ENCODE peak calls at places on chromosomes 13 and 19, in ten cellular contexts. One of them, this sample, is unnamed.

GRCh38 chr19:16076154-16076957 is at the start of gene TPM4:
- DNase-seq in tibial artery: peak
- DNase-seq in brain microvascular endothelial cell: peak
- DNase-seq in right cardiac atrium: peak
- DNase-seq in left ventricle myocardium inferior: peak
- DNase-seq in neuronal stem cell: peak
- DNase-seq in GM23338: peak
- DNase-seq in breast epithelium: peak
- DNase-seq in foreskin keratinocyte: peak
- DNase-seq in thyroid gland: peak
- DNase-seq in this sample: peak

GRCh38 chr19:11137542-11138384 is 17.8 kb downstream of the SPC24 start:
- DNase-seq in neuronal stem cell: peak
- DNase-seq in GM23338: peak
- DNase-seq in left ventricle myocardium inferior: peak
- DNase-seq in brain microvascular endothelial cell: peak
- DNase-seq in right cardiac atrium: peak
- DNase-seq in thyroid gland: peak
- DNase-seq in foreskin keratinocyte: peak
- DNase-seq in tibial artery: peak
- DNase-seq in breast epithelium: peak
- DNase-seq in this sample: no peak

GRCh38 chr13:112060899-112061366 is 6.0 kb upstream of the SOX1 start:
- DNase-seq in neuronal stem cell: no peak
- DNase-seq in tibial artery: no peak
- DNase-seq in right cardiac atrium: no peak
- DNase-seq in left ventricle myocardium inferior: no peak
- DNase-seq in thyroid gland: no peak
- DNase-seq in breast epithelium: no peak
- DNase-seq in GM23338: peak
- DNase-seq in brain microvascular endothelial cell: no peak
- DNase-seq in foreskin keratinocyte: no peak
- DNase-seq in this sample: no peak

GRCh38 chr13:66577358-66577757 is 652.8 kb downstream of the PCDH9 start:
- DNase-seq in thyroid gland: no peak
- DNase-seq in neuronal stem cell: no peak
- DNase-seq in left ventricle myocardium inferior: no peak
- DNase-seq in right cardiac atrium: no peak
- DNase-seq in brain microvascular endothelial cell: no peak
- DNase-seq in breast epithelium: no peak
- DNase-seq in tibial artery: no peak
- DNase-seq in foreskin keratinocyte: no peak
- DNase-seq in GM23338: no peak
- DNase-seq in this sample: no peak

GRCh38 chr13:98035373-98035772 is 81.9 kb downstream of the IPO5 start:
- DNase-seq in neuronal stem cell: no peak
- DNase-seq in left ventricle myocardium inferior: no peak
- DNase-seq in tibial artery: no peak
- DNase-seq in GM23338: no peak
- DNase-seq in breast epithelium: no peak
- DNase-seq in thyroid gland: no peak
- DNase-seq in foreskin keratinocyte: no peak
- DNase-seq in right cardiac atrium: no peak
- DNase-seq in brain microvascular endothelial cell: no peak
- DNase-seq in this sample: no peak

GRCh38 chr13:112714772-112715569 is 25.1 kb downstream of the ATP11A start:
- DNase-seq in neuronal stem cell: no peak
- DNase-seq in thyroid gland: no peak
- DNase-seq in foreskin keratinocyte: no peak
- DNase-seq in right cardiac atrium: no peak
- DNase-seq in brain microvascular endothelial cell: no peak
- DNase-seq in breast epithelium: no peak
- DNase-seq in GM23338: no peak
- DNase-seq in tibial artery: peak
- DNase-seq in left ventricle myocardium inferior: no peak
- DNase-seq in this sample: no peak

GRCh38 chr13:91142572-91142971 is 204.9 kb upstream of the MIR17HG start:
- DNase-seq in brain microvascular endothelial cell: peak
- DNase-seq in left ventricle myocardium inferior: no peak
- DNase-seq in tibial artery: no peak
- DNase-seq in GM23338: no peak
- DNase-seq in thyroid gland: no peak
- DNase-seq in foreskin keratinocyte: peak
- DNase-seq in right cardiac atrium: no peak
- DNase-seq in breast epithelium: no peak
- DNase-seq in neuronal stem cell: no peak
- DNase-seq in this sample: no peak

GRCh38 chr19:40523322-40524047 is 53.2 kb upstream of the SHKBP1 start:
- DNase-seq in thyroid gland: peak
- DNase-seq in neuronal stem cell: peak
- DNase-seq in tibial artery: no peak
- DNase-seq in right cardiac atrium: peak
- DNase-seq in breast epithelium: no peak
- DNase-seq in brain microvascular endothelial cell: peak
- DNase-seq in foreskin keratinocyte: peak
- DNase-seq in GM23338: peak
- DNase-seq in left ventricle myocardium inferior: peak
- DNase-seq in this sample: no peak

GRCh38 chr19:29683009-29683408 is 17.7 kb downstream of the PLEKHF1 start:
- DNase-seq in left ventricle myocardium inferior: no peak
- DNase-seq in right cardiac atrium: no peak
- DNase-seq in brain microvascular endothelial cell: peak
- DNase-seq in foreskin keratinocyte: no peak
- DNase-seq in tibial artery: no peak
- DNase-seq in thyroid gland: no peak
- DNase-seq in GM23338: no peak
- DNase-seq in breast epithelium: no peak
- DNase-seq in neuronal stem cell: peak
- DNase-seq in this sample: no peak

GRCh38 chr19:5503598-5503997 is 48.4 kb downstream of the ZNRF4 start:
- DNase-seq in neuronal stem cell: no peak
- DNase-seq in tibial artery: no peak
- DNase-seq in brain microvascular endothelial cell: no peak
- DNase-seq in thyroid gland: no peak
- DNase-seq in breast epithelium: no peak
- DNase-seq in foreskin keratinocyte: no peak
- DNase-seq in GM23338: no peak
- DNase-seq in left ventricle myocardium inferior: no peak
- DNase-seq in right cardiac atrium: no peak
- DNase-seq in this sample: no peak

GRCh38 chr13:99379856-99380255 is 72.7 kb upstream of the GPR183 start:
- DNase-seq in right cardiac atrium: no peak
- DNase-seq in neuronal stem cell: no peak
- DNase-seq in left ventricle myocardium inferior: no peak
- DNase-seq in thyroid gland: no peak
- DNase-seq in brain microvascular endothelial cell: no peak
- DNase-seq in tibial artery: no peak
- DNase-seq in breast epithelium: no peak
- DNase-seq in foreskin keratinocyte: no peak
- DNase-seq in GM23338: no peak
- DNase-seq in this sample: no peak

DNA sequence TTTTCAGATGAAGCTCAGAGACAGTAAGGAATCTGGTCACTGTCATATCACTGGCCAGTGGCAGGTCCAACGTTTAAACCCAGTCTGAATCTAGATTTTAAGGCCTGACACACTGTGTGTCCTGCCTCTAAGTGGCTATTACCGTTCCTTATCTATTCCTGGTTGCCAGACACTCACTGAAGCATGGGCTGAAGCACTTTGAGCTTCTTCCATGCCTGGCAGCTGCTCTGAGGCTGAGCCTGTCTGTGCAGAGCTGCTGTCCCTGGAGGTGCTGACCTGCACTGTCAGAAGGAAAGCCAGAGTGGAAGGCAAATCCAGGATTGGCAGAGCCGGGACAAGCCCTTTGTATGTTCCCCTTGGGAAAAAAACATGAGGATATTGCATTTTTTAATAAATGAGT is 109.2 kb upstream of the SLC7A1 start:
- DNase-seq in GM23338: no peak
- DNase-seq in right cardiac atrium: no peak
- DNase-seq in brain microvascular endothelial cell: peak
- DNase-seq in breast epithelium: no peak
- DNase-seq in left ventricle myocardium inferior: peak
- DNase-seq in thyroid gland: peak
- DNase-seq in foreskin keratinocyte: no peak
- DNase-seq in neuronal stem cell: no peak
- DNase-seq in tibial artery: no peak
- DNase-seq in this sample: no peak
- H3K27ac ChIP-seq in GM23338: no peak
- H3K27ac ChIP-seq in right cardiac atrium: no peak
- H3K27ac ChIP-seq in brain microvascular endothelial cell: no peak
- H3K27ac ChIP-seq in breast epithelium: peak
- H3K27ac ChIP-seq in left ventricle myocardium inferior: no peak
- H3K27ac ChIP-seq in thyroid gland: no peak
- H3K27ac ChIP-seq in foreskin keratinocyte: no peak
- H3K27ac ChIP-seq in neuronal stem cell: no peak
- H3K27ac ChIP-seq in tibial artery: no peak
- H3K27ac ChIP-seq in this sample: no peak

DNA sequence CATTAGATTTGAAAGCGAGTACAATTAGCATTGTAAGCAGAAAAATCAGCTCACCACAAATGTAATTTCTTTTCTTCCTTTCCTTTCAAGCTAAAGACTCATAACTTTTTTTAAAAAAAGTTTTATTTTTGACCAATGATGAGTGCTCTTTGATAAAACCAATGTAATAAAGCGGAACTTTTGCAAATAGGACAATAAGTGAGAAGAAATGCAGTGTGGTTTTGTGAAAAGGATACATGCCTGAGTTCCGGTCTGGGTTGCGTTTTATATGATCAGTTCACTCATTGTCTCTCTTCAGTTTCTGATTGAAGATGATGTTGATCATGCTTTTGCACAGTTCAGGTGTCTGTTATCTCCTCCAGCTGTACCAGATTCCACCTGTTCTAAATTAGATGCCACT is 274.4 kb downstream of the KLF12 start:
- DNase-seq in neuronal stem cell: no peak
- DNase-seq in thyroid gland: no peak
- DNase-seq in left ventricle myocardium inferior: no peak
- DNase-seq in GM23338: no peak
- DNase-seq in breast epithelium: no peak
- DNase-seq in foreskin keratinocyte: no peak
- DNase-seq in right cardiac atrium: no peak
- DNase-seq in tibial artery: no peak
- DNase-seq in brain microvascular endothelial cell: no peak
- DNase-seq in this sample: no peak
- H3K27ac ChIP-seq in neuronal stem cell: no peak
- H3K27ac ChIP-seq in thyroid gland: no peak
- H3K27ac ChIP-seq in left ventricle myocardium inferior: no peak
- H3K27ac ChIP-seq in GM23338: no peak
- H3K27ac ChIP-seq in breast epithelium: no peak
- H3K27ac ChIP-seq in foreskin keratinocyte: no peak
- H3K27ac ChIP-seq in right cardiac atrium: no peak
- H3K27ac ChIP-seq in tibial artery: no peak
- H3K27ac ChIP-seq in brain microvascular endothelial cell: no peak
- H3K27ac ChIP-seq in this sample: no peak

GRCh38 chr19:18478545-18479311 is 40.8 kb upstream of the ISYNA1 start:
- DNase-seq in foreskin keratinocyte: peak
- DNase-seq in GM23338: no peak
- DNase-seq in right cardiac atrium: peak
- DNase-seq in neuronal stem cell: no peak
- DNase-seq in brain microvascular endothelial cell: peak
- DNase-seq in thyroid gland: peak
- DNase-seq in left ventricle myocardium inferior: peak
- DNase-seq in tibial artery: peak
- DNase-seq in breast epithelium: no peak
- DNase-seq in this sample: no peak

GRCh38 chr19:18475762-18476331 is 37.9 kb upstream of the ISYNA1 start:
- DNase-seq in brain microvascular endothelial cell: no peak
- DNase-seq in right cardiac atrium: no peak
- DNase-seq in left ventricle myocardium inferior: no peak
- DNase-seq in tibial artery: no peak
- DNase-seq in GM23338: no peak
- DNase-seq in breast epithelium: no peak
- DNase-seq in foreskin keratinocyte: no peak
- DNase-seq in thyroid gland: no peak
- DNase-seq in neuronal stem cell: no peak
- DNase-seq in this sample: no peak

GRCh38 chr19:18477042-18477760 is 39.3 kb upstream of the ISYNA1 start:
- DNase-seq in GM23338: peak
- DNase-seq in left ventricle myocardium inferior: no peak
- DNase-seq in brain microvascular endothelial cell: no peak
- DNase-seq in breast epithelium: no peak
- DNase-seq in right cardiac atrium: no peak
- DNase-seq in neuronal stem cell: no peak
- DNase-seq in foreskin keratinocyte: no peak
- DNase-seq in thyroid gland: no peak
- DNase-seq in tibial artery: no peak
- DNase-seq in this sample: no peak

GRCh38 chr19:18476507-18477041 is 38.6 kb upstream of the ISYNA1 start:
- DNase-seq in breast epithelium: no peak
- DNase-seq in brain microvascular endothelial cell: no peak
- DNase-seq in thyroid gland: no peak
- DNase-seq in right cardiac atrium: no peak
- DNase-seq in GM23338: no peak
- DNase-seq in neuronal stem cell: no peak
- DNase-seq in tibial artery: no peak
- DNase-seq in foreskin keratinocyte: no peak
- DNase-seq in left ventricle myocardium inferior: no peak
- DNase-seq in this sample: no peak

GRCh38 chr19:18477974-18478373 is 40.0 kb upstream of the ISYNA1 start:
- DNase-seq in left ventricle myocardium inferior: no peak
- DNase-seq in brain microvascular endothelial cell: no peak
- DNase-seq in right cardiac atrium: no peak
- DNase-seq in neuronal stem cell: no peak
- DNase-seq in foreskin keratinocyte: no peak
- DNase-seq in breast epithelium: no peak
- DNase-seq in GM23338: no peak
- DNase-seq in thyroid gland: no peak
- DNase-seq in tibial artery: no peak
- DNase-seq in this sample: no peak
- H3K27ac ChIP-seq in left ventricle myocardium inferior: peak
- H3K27ac ChIP-seq in brain microvascular endothelial cell: no peak
- H3K27ac ChIP-seq in right cardiac atrium: no peak
- H3K27ac ChIP-seq in neuronal stem cell: no peak
- H3K27ac ChIP-seq in foreskin keratinocyte: no peak
- H3K27ac ChIP-seq in breast epithelium: peak
- H3K27ac ChIP-seq in GM23338: no peak
- H3K27ac ChIP-seq in thyroid gland: no peak
- H3K27ac ChIP-seq in tibial artery: peak
- H3K27ac ChIP-seq in this sample: peak

DNA sequence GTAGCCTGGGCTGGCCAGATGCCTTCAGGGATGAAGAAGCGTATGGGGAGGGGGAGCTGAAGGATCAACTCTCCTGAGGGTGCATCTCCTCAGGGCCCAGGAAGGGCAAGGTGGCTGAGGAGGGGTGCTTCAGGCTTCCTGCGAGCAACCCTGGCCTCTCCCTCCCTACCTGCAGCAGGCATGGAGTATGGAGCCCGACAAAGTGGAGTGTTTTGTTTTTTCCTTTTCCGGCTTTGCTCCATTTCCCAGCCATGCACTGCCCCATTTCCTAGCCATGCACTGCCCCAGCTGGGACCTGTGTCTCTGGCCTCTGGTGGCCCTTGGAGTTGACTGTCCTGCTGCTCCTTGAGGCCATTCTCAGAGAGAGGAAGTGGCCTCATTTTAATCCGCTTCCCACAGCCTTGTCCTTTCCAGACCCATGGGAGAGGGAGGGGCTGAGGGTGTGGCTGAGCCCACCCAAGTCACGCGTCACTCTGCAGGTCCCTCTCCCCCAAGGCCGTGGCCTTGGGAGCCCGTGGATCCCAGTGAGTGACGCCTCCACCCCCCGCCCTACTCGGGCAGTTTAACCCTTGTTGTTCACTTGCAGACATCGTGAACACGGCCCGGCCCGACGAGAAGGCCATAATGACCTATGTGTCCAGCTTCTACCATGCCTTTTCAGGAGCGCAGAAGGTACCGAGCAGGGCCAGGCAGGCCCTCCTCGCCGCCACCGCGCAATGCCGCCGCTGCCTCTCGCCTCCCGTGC is 34.4 kb downstream of the CAPN12 start:
- DNase-seq in breast epithelium: no peak
- DNase-seq in tibial artery: no peak
- DNase-seq in neuronal stem cell: no peak
- DNase-seq in right cardiac atrium: no peak
- DNase-seq in left ventricle myocardium inferior: no peak
- DNase-seq in brain microvascular endothelial cell: no peak
- DNase-seq in foreskin keratinocyte: no peak
- DNase-seq in thyroid gland: no peak
- DNase-seq in GM23338: no peak
- DNase-seq in this sample: no peak
- H3K27ac ChIP-seq in breast epithelium: peak
- H3K27ac ChIP-seq in tibial artery: peak
- H3K27ac ChIP-seq in neuronal stem cell: no peak
- H3K27ac ChIP-seq in right cardiac atrium: peak
- H3K27ac ChIP-seq in left ventricle myocardium inferior: peak
- H3K27ac ChIP-seq in brain microvascular endothelial cell: no peak
- H3K27ac ChIP-seq in foreskin keratinocyte: no peak
- H3K27ac ChIP-seq in thyroid gland: no peak
- H3K27ac ChIP-seq in GM23338: no peak
- H3K27ac ChIP-seq in this sample: peak